ENCODE peak calls at places on chromosomes 11 and 22, in four cellular contexts. T is H1, S is HepG2, N is GM12878. I is an unnamed sample.

GRCh38 chr11:28228196-28228595 is 120.0 kb downstream of the METTL15 start:
- DNase-seq in T (no peak), S (no peak), N (no peak), I (no peak)

GRCh38 chr22:35170716-35171697 is 86.3 kb upstream of the HMGXB4 start:
- DNase-seq in T (no peak), S (no peak), N (no peak), I (no peak)

GRCh38 chr11:57647960-57648776 is 1.5 kb downstream of the YPEL4 start:
- DNase-seq in T (no peak), S (no peak), N (no peak), I (peak)

GRCh38 chr11:83663984-83664383 is 377.8 kb upstream of the CCDC90B start:
- DNase-seq in T (no peak), S (no peak), N (no peak), I (no peak)

GRCh38 chr22:36467946-36468345 is 13.5 kb downstream of the TXN2 start:
- DNase-seq in T (no peak), S (no peak), N (no peak), I (no peak)

GRCh38 chr11:84865257-84865656 is 761.9 kb downstream of the DLG2 start:
- DNase-seq in T (no peak), S (no peak), N (no peak), I (no peak)

GRCh38 chr11:57214087-57214395 is 23.0 kb downstream of the APLNR start:
- DNase-seq in T (no peak), S (no peak), N (no peak), I (no peak)

GRCh38 chr11:65640483-65641207 is 2.7 kb downstream of the SIPA1 start:
- DNase-seq in T (no peak), S (no peak), N (no peak), I (no peak)

GRCh38 chr11:117292616-117293015 is 1.5 kb downstream of the BACE1-AS start:
- DNase-seq in T (no peak), S (no peak), N (no peak), I (no peak)

GRCh38 chr11:74820763-74821162 is 72.1 kb downstream of the RNF169 start:
- DNase-seq in T (no peak), S (peak), N (no peak), I (no peak)

GRCh38 chr22:37953062-37953436 is 352 bp downstream of the C22orf23 start:
- DNase-seq in T (no peak), S (no peak), N (no peak), I (no peak)

GRCh38 chr22:30206964-30207363 is 39.6 kb downstream of the LIF start:
- DNase-seq in T (no peak), S (peak), N (no peak), I (peak)

GRCh38 chr11:56533054-56533740 is 9.9 kb downstream of the OR5M11 start:
- DNase-seq in T (no peak), S (no peak), N (no peak), I (no peak)

GRCh38 chr11:116928845-116929244 is 91.4 kb upstream of the APOA1 start:
- DNase-seq in T (no peak), S (peak), N (no peak), I (no peak)

GRCh38 chr11:108912587-108912986 is 247.7 kb downstream of the DDX10 start:
- DNase-seq in T (no peak), S (peak), N (no peak), I (no peak)

GRCh38 chr11:6926208-6927029 is at the start of gene ZNF215:
- DNase-seq in T (peak), S (no peak), N (no peak), I (peak)

GRCh38 chr11:91773090-91773489 is 451.5 kb upstream of the FAT3 start:
- DNase-seq in T (peak), S (no peak), N (no peak), I (no peak)

GRCh38 chr11:76391039-76391438 is 9.9 kb downstream of the GVQW3 start:
- DNase-seq in T (no peak), S (no peak), N (no peak), I (no peak)

GRCh38 chr11:131593301-131593700 is 222.9 kb downstream of the NTM start:
- DNase-seq in T (no peak), S (no peak), N (no peak), I (no peak)

GRCh38 chr11:31005202-31005601 is 364.3 kb downstream of the DCDC1 start:
- DNase-seq in T (no peak), S (no peak), N (no peak), I (no peak)

GRCh38 chr22:36977401-36977861 is 41.8 kb downstream of the TST start:
- DNase-seq in T (peak), S (peak), N (peak), I (peak)

GRCh38 chr11:18203723-18204122 is 31.1 kb downstream of the MRGPRX4 start:
- DNase-seq in T (no peak), S (peak), N (no peak), I (peak)

GRCh38 chr22:37486224-37486845 is at the start of gene MFNG:
- DNase-seq in T (no peak), S (peak), N (peak), I (peak)

GRCh38 chr11:94968334-94968958 is 4.9 kb downstream of the CWC15 start:
- DNase-seq in T (no peak), S (peak), N (no peak), I (peak)

GRCh38 chr11:120622189-120622912 is 110.8 kb downstream of the GRIK4 start:
- DNase-seq in T (no peak), S (no peak), N (no peak), I (peak)

GRCh38 chr11:117928818-117929567 is at the start of gene TMPRSS13:
- DNase-seq in T (no peak), S (no peak), N (no peak), I (no peak)

GRCh38 chr22:49573109-49573765 is 254.4 kb downstream of the BRD1 start:
- DNase-seq in T (no peak), S (no peak), N (no peak), I (no peak)

GRCh38 chr11:81197396-81197795 is 1536.3 kb downstream of the FAM181B start:
- DNase-seq in T (no peak), S (no peak), N (no peak), I (no peak)

GRCh38 chr11:12216542-12217422 is 106.4 kb downstream of the MICAL2 start:
- DNase-seq in T (no peak), S (no peak), N (no peak), I (peak)

GRCh38 chr11:10543782-10544181 is 2.8 kb upstream of the RNF141 start:
- DNase-seq in T (no peak), S (no peak), N (no peak), I (no peak)

GRCh38 chr22:46946383-46946965 is 184.0 kb downstream of the TBC1D22A start:
- DNase-seq in T (no peak), S (no peak), N (no peak), I (no peak)

GRCh38 chr22:33781396-33781795 is 138.9 kb downstream of the LARGE1 start:
- DNase-seq in T (no peak), S (no peak), N (no peak), I (no peak)
- TF ChIP-seq TCF12 in T (no peak), S (no peak), N (no peak), I (no peak)

GRCh38 chr22:41672780-41673509 is 15.7 kb downstream of the SNU13 start:
- DNase-seq in T (no peak), S (no peak), N (no peak), I (no peak)
- TF ChIP-seq TCF12 in T (no peak), S (no peak), N (no peak), I (no peak)

GRCh38 chr22:20315337-20316216 is 4.3 kb downstream of the DGCR6L start:
- DNase-seq in T (no peak), S (no peak), N (no peak), I (no peak)

GRCh38 chr22:20316844-20317401 is 2.9 kb downstream of the DGCR6L start:
- DNase-seq in T (no peak), S (no peak), N (no peak), I (no peak)

GRCh38 chr22:20319041-20319744 is 667 bp downstream of the DGCR6L start:
- DNase-seq in T (no peak), S (no peak), N (no peak), I (peak)

GRCh38 chr22:20319745-20320658 is at the start of gene DGCR6L:
- DNase-seq in T (peak), S (peak), N (peak), I (peak)

DNA sequence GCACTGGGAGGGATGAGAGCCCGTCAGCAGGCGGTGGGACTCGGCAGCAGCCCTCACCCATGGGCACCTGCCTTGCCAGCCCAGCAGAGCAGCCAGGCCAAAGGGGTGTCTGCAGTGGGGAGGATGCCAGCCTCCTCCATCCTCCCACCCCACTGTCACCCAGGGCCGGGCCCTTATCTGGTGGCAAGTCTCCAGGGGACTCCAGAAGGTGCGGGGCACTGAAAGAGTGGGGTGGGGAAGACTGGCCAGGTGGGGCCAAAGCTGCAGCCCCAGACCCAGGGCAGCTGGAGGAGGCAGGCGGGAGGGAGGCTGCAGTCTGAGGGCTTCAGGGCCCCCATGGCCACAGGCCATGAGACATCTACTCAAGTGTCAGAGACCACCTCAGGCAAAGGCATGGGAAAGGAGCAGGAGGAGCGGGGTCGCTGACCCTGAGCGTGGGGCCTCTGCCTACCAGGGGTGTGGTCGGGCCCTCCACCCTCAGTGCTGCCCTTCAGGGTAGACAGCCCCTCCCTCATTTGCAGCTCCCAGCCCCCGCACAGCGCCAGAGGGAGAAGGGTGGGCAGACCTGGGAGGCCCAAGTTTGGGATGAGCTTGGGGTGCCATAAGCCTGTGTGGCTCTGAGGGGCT is 3.5 kb downstream of the DGCR6L start:
- DNase-seq in T (no peak), S (no peak), N (no peak), I (no peak)
- TF ChIP-seq TCF12 in T (no peak), S (no peak), N (no peak), I (no peak)

GRCh38 chr11:35180311-35181233 is 41.6 kb downstream of the CD44 start:
- DNase-seq in T (no peak), S (no peak), N (no peak), I (no peak)

GRCh38 chr11:35179466-35180135 is 40.6 kb downstream of the CD44 start:
- DNase-seq in T (no peak), S (no peak), N (no peak), I (no peak)

GRCh38 chr11:35177370-35177769 is 38.4 kb downstream of the CD44 start:
- DNase-seq in T (no peak), S (no peak), N (no peak), I (no peak)

GRCh38 chr11:35178067-35178805 is 39.3 kb downstream of the CD44 start:
- DNase-seq in T (no peak), S (no peak), N (no peak), I (no peak)

GRCh38 chr11:35178862-35179261 is 39.9 kb downstream of the CD44 start:
- DNase-seq in T (no peak), S (no peak), N (no peak), I (no peak)
- TF ChIP-seq TCF12 in T (no peak), S (no peak), N (no peak), I (no peak)

DNA sequence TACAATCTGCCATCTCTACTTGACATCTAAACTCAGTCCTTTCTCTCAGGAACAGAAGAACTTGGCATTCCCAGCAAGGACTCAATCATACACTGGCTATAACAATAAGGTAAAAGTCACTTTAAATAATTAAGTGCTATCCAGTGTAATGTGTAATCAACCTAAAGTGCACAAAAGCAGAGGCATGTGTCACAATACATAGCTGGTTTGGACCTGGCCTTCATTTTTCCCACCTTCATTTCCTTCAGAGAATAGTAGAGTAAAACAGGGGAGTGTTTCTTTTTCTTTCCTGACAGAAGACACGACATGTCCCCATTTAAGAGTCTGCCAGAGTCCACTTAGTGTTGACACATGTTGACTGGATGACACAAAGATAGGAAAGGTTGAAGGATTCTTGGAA is 634.0 kb downstream of the LRRC4C start:
- DNase-seq in T (no peak), S (no peak), N (no peak), I (no peak)
- TF ChIP-seq TCF12 in T (no peak), S (no peak), N (no peak), I (no peak)

I was measured in SK-N-SH.